ENCODE peak calls at places on chromosome 15, in eight cellular contexts. J, X, N, U, C, V, E and S are unnamed samples.

GRCh38 chr15:83088876-83089275 is 18.6 kb upstream of the TM6SF1 start:
- DNase-seq in E (no peak), V (no peak), X (no peak), C (no peak), N (no peak), J (no peak), U (no peak), S (no peak)

GRCh38 chr15:71549697-71550096 is 260.7 kb upstream of the NR2E3 start:
- DNase-seq in J (no peak), N (no peak), C (no peak), E (no peak), X (no peak), V (no peak), U (no peak), S (no peak)

GRCh38 chr15:100131321-100132224 is 210.2 kb downstream of the ADAMTS17 start:
- DNase-seq in X (no peak), E (no peak), U (no peak), N (no peak), J (no peak), C (no peak), V (no peak), S (no peak)

GRCh38 chr15:54032066-54032465 is 53.8 kb downstream of the UNC13C start:
- DNase-seq in C (no peak), N (no peak), E (no peak), X (no peak), V (no peak), U (no peak), J (no peak), S (no peak)

GRCh38 chr15:69703495-69704187 is 251.0 kb downstream of the RPLP1 start:
- DNase-seq in N (no peak), J (no peak), C (no peak), E (no peak), U (no peak), X (no peak), V (no peak), S (no peak)

GRCh38 chr15:87704276-87704675 is 552.3 kb downstream of the NTRK3 start:
- DNase-seq in X (no peak), V (no peak), N (no peak), J (no peak), E (no peak), U (no peak), C (no peak), S (no peak)

GRCh38 chr15:56886450-56886856 is 32.0 kb upstream of the TCF12 start:
- DNase-seq in E (no peak), U (no peak), J (no peak), C (no peak), N (no peak), X (no peak), V (peak), S (no peak)

GRCh38 chr15:97759363-97759762 is 201.1 kb upstream of the ARRDC4 start:
- DNase-seq in N (no peak), V (no peak), J (no peak), E (no peak), X (no peak), U (no peak), C (no peak), S (no peak)

GRCh38 chr15:48331796-48332641 is 790 bp downstream of the DUT start:
- DNase-seq in U (peak), V (peak), X (peak), N (no peak), C (no peak), J (peak), E (peak), S (peak)

GRCh38 chr15:57172925-57173324 is 203.4 kb upstream of the CGNL1 start:
- DNase-seq in V (no peak), X (no peak), N (no peak), C (no peak), J (no peak), U (no peak), E (no peak), S (no peak)

GRCh38 chr15:53213336-53213735 is 423.2 kb upstream of the ONECUT1 start:
- DNase-seq in E (no peak), X (no peak), C (no peak), V (no peak), J (no peak), N (no peak), U (no peak), S (no peak)

GRCh38 chr15:80978685-80979084 is 10.9 kb downstream of the MESD start:
- DNase-seq in N (no peak), V (no peak), X (no peak), C (no peak), U (no peak), E (no peak), J (no peak), S (no peak)

GRCh38 chr15:43625086-43625485 is 6.5 kb upstream of the STRC start:
- DNase-seq in J (no peak), V (no peak), U (no peak), N (no peak), C (no peak), E (no peak), X (no peak), S (no peak)

GRCh38 chr15:45631831-45632230 is 3.0 kb upstream of the SQOR start:
- DNase-seq in J (no peak), N (no peak), U (no peak), C (no peak), X (no peak), V (no peak), E (no peak), S (no peak)

GRCh38 chr15:78059110-78059839 is 18.2 kb downstream of the TBC1D2B start:
- DNase-seq in N (no peak), E (no peak), U (no peak), J (no peak), X (no peak), V (no peak), C (no peak), S (no peak)

GRCh38 chr15:58551764-58552504 is 120.1 kb downstream of the LIPC start:
- DNase-seq in N (no peak), J (no peak), V (no peak), C (peak), U (no peak), E (no peak), X (peak), S (no peak)
- H3K4me3 ChIP-seq in N (no peak), J (no peak), V (peak), C (peak), U (no peak), E (no peak), X (peak), S (no peak)

GRCh38 chr15:92393287-92393993 is at the start of gene ST8SIA2:
- DNase-seq in U (no peak), E (no peak), V (no peak), C (no peak), X (no peak), N (no peak), J (no peak), S (no peak)

GRCh38 chr15:92395557-92395956 is 1.9 kb downstream of the ST8SIA2 start:
- DNase-seq in U (no peak), E (no peak), X (no peak), J (no peak), N (no peak), C (no peak), V (no peak), S (no peak)

GRCh38 chr15:92395176-92395521 is 1.5 kb downstream of the ST8SIA2 start:
- DNase-seq in C (no peak), U (no peak), N (no peak), E (no peak), J (no peak), V (no peak), X (no peak), S (no peak)

GRCh38 chr15:92393994-92394326 is 279 bp downstream of the ST8SIA2 start:
- DNase-seq in C (no peak), V (no peak), E (no peak), J (no peak), U (no peak), N (no peak), X (no peak), S (no peak)

GRCh38 chr15:92394327-92395175 is 870 bp downstream of the ST8SIA2 start:
- DNase-seq in E (no peak), V (no peak), X (no peak), U (no peak), J (no peak), N (no peak), C (no peak), S (no peak)
- H3K4me3 ChIP-seq in E (no peak), V (no peak), X (no peak), U (no peak), J (no peak), N (peak), C (peak), S (no peak)

DNA sequence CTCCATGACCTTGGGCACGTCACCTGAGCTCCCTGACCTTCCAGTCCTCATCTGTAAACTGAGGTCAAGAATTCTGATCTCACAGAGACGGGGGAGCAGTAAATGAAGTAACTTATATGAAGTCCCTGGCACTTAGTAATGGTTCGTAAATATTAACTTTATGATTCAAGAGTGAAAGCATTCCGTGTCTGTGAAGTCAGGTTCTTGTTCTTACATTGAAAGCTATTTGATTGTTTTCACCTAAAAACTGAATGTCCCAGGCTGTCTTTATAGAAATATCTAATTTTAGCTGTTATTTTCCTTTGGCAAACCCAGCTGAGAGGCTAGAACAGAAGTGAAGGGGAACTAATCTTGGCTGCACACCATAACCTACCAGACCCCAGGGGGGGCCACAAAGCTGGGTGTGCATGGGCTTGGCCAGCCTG is 84.5 kb downstream of the CHSY1 start:
- DNase-seq in C (no peak), X (no peak), J (no peak), V (no peak), N (no peak), E (no peak), U (no peak), S (no peak)
- H3K4me3 ChIP-seq in C (no peak), X (no peak), J (no peak), V (peak), N (no peak), E (no peak), U (no peak), S (no peak)

DNA sequence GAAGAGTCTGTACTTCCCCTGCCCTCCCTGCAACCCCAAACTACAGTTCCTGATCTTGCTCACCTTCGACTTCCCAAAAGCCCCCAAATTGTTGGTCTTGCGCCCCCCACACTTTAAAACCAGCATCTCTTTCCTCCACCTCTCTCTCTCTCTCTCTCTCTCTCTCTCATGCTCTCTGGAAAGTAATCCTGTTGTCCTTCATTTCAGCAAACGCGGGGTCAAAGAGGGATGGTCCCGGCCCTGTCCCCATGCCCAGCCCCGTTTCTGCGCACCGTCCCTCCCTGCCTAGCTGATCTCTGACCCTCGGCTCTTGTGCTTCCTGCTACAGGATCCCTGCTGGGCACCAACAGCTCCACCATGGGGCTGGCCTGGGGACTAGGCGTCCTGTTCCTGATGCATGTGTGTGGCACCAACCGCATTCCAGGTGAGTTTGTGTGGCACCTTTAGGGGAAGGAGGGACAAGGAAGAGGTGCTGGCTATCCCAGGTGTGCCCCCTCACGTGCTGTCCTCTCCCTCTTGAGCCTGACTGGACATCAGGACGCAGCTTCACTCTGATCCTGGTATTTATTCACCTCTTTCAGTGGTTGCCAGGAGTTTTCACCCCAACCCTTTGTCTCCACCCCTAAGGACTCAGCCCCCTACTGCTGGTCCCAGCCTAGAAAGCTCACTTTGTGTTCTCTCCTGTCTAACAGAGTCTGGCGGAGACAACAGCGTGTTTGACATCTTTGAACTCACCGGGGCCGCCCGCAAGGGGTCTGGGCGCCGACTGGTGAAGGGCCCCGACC is 814 bp downstream of the THBS1 start:
- DNase-seq in J (no peak), C (no peak), V (peak), E (no peak), U (no peak), N (no peak), X (peak), S (no peak)
- H3K4me3 ChIP-seq in J (no peak), C (peak), V (peak), E (no peak), U (no peak), N (peak), X (peak), S (no peak)

GRCh38 chr15:89358435-89358754 is 23.8 kb upstream of the POLG start:
- DNase-seq in N (no peak), J (no peak), U (no peak), C (no peak), V (no peak), E (no peak), X (no peak), S (no peak)

GRCh38 chr15:89358755-89359439 is 24.3 kb upstream of the POLG start:
- DNase-seq in V (peak), E (peak), J (peak), C (peak), X (peak), N (no peak), U (peak), S (peak)

GRCh38 chr15:89360294-89360971 is 25.8 kb upstream of the POLG start:
- DNase-seq in E (no peak), C (no peak), U (no peak), J (no peak), X (no peak), V (no peak), N (no peak), S (no peak)

GRCh38 chr15:89361451-89362202 is 27.0 kb upstream of the POLG start:
- DNase-seq in V (peak), C (peak), N (no peak), X (peak), J (no peak), E (peak), U (peak), S (no peak)

DNA sequence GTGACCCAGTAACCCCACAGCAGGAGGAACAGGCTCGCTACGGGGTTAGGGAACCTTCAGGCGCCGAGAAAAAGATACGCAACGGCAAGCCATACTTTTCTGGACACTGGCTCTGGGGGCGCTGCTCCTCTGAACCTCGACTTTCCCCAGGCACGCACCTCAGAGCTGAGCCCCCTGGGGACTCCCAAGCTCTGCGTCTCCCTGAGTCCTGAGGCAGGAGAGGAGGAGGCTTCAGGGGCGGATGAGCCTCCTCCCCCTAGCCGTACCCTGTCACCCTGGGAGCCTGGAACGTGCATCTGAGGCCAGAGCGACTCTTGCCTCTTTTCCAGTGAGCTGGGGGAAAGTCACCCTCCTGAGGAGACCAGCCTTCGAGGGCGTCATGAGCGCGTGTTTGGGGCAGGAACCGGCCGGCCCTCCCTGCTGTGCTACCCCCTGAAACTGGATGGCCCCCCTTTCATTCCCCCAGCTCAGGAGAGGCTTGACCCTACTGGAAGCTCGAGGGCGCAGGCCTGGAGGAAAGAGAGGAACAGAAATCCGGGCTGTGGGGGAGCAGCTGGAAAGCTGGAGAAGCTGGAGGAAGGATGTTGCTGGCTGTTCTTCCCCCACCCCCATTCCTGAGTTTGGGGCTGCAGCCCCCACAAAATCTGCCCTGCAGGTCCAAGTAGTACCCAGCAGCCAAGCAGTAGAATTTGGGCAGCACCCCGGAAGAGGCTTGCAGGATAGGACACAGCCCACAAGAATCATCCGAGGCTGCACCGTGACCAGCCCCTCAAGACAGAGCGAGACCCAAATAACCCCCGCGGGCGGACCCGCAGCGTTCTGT is 25.1 kb upstream of the POLG start:
- DNase-seq in X (no peak), E (no peak), U (no peak), N (no peak), V (no peak), C (no peak), J (no peak), S (no peak)
- H3K4me3 ChIP-seq in X (no peak), E (no peak), U (no peak), N (no peak), V (no peak), C (no peak), J (no peak), S (no peak)

DNA sequence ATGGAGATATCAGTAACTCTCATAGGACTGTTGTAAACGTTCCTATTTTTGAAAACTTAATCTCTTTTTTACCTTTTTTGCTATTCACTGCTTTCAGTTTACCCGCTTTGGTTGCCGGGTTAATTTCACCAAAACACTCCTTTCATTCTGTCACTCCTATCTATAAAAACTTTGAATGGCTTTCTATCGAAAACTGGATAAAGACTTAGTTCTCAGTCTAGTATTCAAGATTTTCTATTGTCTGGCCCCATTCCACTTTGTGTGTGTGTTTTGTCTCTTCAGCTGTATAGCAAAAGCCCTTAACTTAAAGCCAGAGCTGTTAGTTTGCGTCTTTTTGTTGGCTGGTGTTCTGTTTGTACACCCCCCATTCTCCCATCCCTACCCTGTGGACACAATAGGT is 7.5 kb downstream of the PIAS1 start:
- DNase-seq in X (no peak), E (no peak), U (no peak), N (no peak), V (no peak), C (no peak), J (no peak), S (no peak)
- H3K4me3 ChIP-seq in X (no peak), E (no peak), U (no peak), N (no peak), V (no peak), C (no peak), J (no peak), S (no peak)

DNA sequence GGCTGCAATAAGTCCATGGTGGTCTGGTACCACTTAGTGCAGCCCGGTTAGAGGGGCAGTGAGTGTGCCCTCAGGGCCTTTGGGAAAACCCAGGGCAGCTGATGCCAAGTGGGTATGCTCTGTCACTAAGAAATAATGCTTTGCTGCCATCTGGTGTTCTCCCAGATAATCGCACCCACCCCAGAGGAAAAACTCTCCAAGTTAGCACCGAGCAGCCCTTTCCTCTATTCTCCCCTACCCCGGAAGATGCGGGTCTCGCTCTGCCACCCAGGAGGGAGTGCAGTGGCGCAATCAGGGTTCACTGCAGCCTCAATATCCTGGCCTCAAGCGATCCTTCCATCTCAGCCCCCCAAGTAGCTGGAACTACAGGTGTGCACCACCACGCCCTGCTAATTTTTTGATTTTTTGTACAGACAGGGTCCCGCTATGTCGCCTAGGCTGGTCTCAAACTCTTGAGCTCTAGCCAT is 21.3 kb upstream of the DAPK2 start:
- DNase-seq in V (peak), C (peak), X (peak), E (peak), J (peak), N (peak), U (peak), S (no peak)
- H3K4me3 ChIP-seq in V (no peak), C (no peak), X (no peak), E (no peak), J (no peak), N (no peak), U (no peak), S (no peak)

DNA sequence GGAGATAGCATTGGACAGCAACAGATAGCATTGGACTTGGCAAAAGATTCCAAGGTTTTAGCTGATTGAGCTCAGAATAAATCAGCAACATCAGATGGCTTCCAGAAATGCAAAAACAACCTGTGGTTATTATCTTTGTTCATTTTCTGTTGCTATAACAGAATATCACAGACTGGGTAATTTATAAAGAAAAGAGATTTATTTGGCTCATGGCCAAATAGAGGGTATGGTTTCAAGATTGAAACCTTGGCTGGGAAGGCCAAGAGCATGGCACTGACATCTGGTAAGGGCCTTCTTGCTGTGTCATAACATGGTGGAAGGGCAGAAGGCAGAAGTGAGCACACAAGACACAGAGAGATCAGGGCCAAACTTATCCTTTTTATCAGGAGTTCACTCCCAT is 34.8 kb downstream of the SLC28A1 start:
- DNase-seq in N (no peak), E (no peak), X (no peak), U (no peak), V (no peak), C (no peak), J (no peak), S (no peak)
- H3K4me3 ChIP-seq in N (no peak), E (no peak), X (no peak), U (no peak), V (no peak), C (no peak), J (no peak), S (no peak)

GRCh38 chr15:40921949-40922607 is 7.1 kb upstream of the DLL4 start:
- DNase-seq in N (no peak), E (no peak), V (no peak), J (no peak), X (no peak), U (no peak), C (no peak), S (no peak)

GRCh38 chr15:40915679-40916078 is 13.5 kb upstream of the DLL4 start:
- DNase-seq in E (no peak), V (no peak), C (no peak), U (no peak), X (no peak), J (no peak), N (no peak), S (no peak)

GRCh38 chr15:40918146-40918798 is 10.9 kb upstream of the DLL4 start:
- DNase-seq in V (no peak), C (no peak), J (no peak), N (no peak), X (no peak), U (no peak), E (no peak), S (no peak)

GRCh38 chr15:40917585-40917984 is 11.6 kb upstream of the DLL4 start:
- DNase-seq in E (no peak), X (no peak), C (no peak), V (no peak), N (no peak), U (no peak), J (no peak), S (no peak)

GRCh38 chr15:40918799-40919392 is 10.2 kb upstream of the DLL4 start:
- DNase-seq in N (no peak), V (no peak), U (no peak), X (no peak), J (no peak), C (no peak), E (no peak), S (no peak)
- H3K4me3 ChIP-seq in N (no peak), V (no peak), U (no peak), X (no peak), J (no peak), C (no peak), E (no peak), S (no peak)

GRCh38 chr15:94272251-94272898 is 41.0 kb downstream of the MCTP2 start:
- DNase-seq in N (no peak), X (no peak), V (no peak), E (no peak), J (no peak), C (no peak), U (peak), S (no peak)
- H3K4me3 ChIP-seq in N (no peak), X (no peak), V (no peak), E (no peak), J (no peak), C (no peak), U (no peak), S (no peak)